ENCODE peak calls at places on chromosome 22, in six cellular contexts. One of them, this sample, is unnamed.

GRCh38 chr22:24994070-24994763 is 41.7 kb downstream of the KIAA1671 start:
- DNase-seq in heart left ventricle: no peak
- DNase-seq in sigmoid colon: no peak
- DNase-seq in lung: no peak
- DNase-seq in heart right ventricle: no peak
- DNase-seq in lower lobe of right lung: no peak
- DNase-seq in this sample: peak

GRCh38 chr22:38760477-38761201 is 4.8 kb upstream of the SUN2 start:
- DNase-seq in sigmoid colon: no peak
- DNase-seq in lower lobe of right lung: no peak
- DNase-seq in heart left ventricle: no peak
- DNase-seq in lung: no peak
- DNase-seq in heart right ventricle: no peak
- DNase-seq in this sample: peak

GRCh38 chr22:47231759-47232158 is 469.3 kb downstream of the TBC1D22A start:
- DNase-seq in lung: no peak
- DNase-seq in heart right ventricle: no peak
- DNase-seq in lower lobe of right lung: no peak
- DNase-seq in sigmoid colon: no peak
- DNase-seq in heart left ventricle: no peak
- DNase-seq in this sample: no peak

GRCh38 chr22:47328550-47329243 is 566.2 kb downstream of the TBC1D22A start:
- DNase-seq in heart left ventricle: no peak
- DNase-seq in heart right ventricle: peak
- DNase-seq in lung: no peak
- DNase-seq in sigmoid colon: no peak
- DNase-seq in lower lobe of right lung: no peak
- DNase-seq in this sample: peak

GRCh38 chr22:41757507-41757906 is 43.0 kb upstream of the CCDC134 start:
- DNase-seq in lower lobe of right lung: no peak
- DNase-seq in heart left ventricle: no peak
- DNase-seq in heart right ventricle: no peak
- DNase-seq in lung: no peak
- DNase-seq in sigmoid colon: no peak
- DNase-seq in this sample: no peak

GRCh38 chr22:50574383-50574755 is 3.9 kb downstream of the CPT1B start:
- DNase-seq in sigmoid colon: no peak
- DNase-seq in lung: no peak
- DNase-seq in heart left ventricle: no peak
- DNase-seq in heart right ventricle: no peak
- DNase-seq in lower lobe of right lung: peak
- DNase-seq in this sample: no peak

GRCh38 chr22:39242809-39243442 is 1.9 kb downstream of the PDGFB start:
- DNase-seq in lung: no peak
- DNase-seq in lower lobe of right lung: no peak
- DNase-seq in heart right ventricle: no peak
- DNase-seq in sigmoid colon: no peak
- DNase-seq in heart left ventricle: peak
- DNase-seq in this sample: peak

GRCh38 chr22:44729391-44730012 is 22.9 kb upstream of the ARHGAP8 start:
- DNase-seq in sigmoid colon: peak
- DNase-seq in heart right ventricle: peak
- DNase-seq in heart left ventricle: peak
- DNase-seq in lung: peak
- DNase-seq in lower lobe of right lung: no peak
- DNase-seq in this sample: peak

GRCh38 chr22:46969491-46969890 is 207.0 kb downstream of the TBC1D22A start:
- DNase-seq in sigmoid colon: peak
- DNase-seq in heart right ventricle: no peak
- DNase-seq in lower lobe of right lung: no peak
- DNase-seq in lung: no peak
- DNase-seq in heart left ventricle: no peak
- DNase-seq in this sample: no peak

GRCh38 chr22:26889794-26890193 is 232.4 kb downstream of the MIAT start:
- DNase-seq in lung: no peak
- DNase-seq in heart right ventricle: no peak
- DNase-seq in lower lobe of right lung: no peak
- DNase-seq in sigmoid colon: no peak
- DNase-seq in heart left ventricle: no peak
- DNase-seq in this sample: no peak

GRCh38 chr22:27416553-27417427 is 384.8 kb downstream of the MN1 start:
- DNase-seq in lower lobe of right lung: no peak
- DNase-seq in sigmoid colon: no peak
- DNase-seq in heart left ventricle: no peak
- DNase-seq in lung: no peak
- DNase-seq in heart right ventricle: no peak
- DNase-seq in this sample: peak

GRCh38 chr22:39800790-39801540 is 92.6 kb downstream of the ENTHD1 start:
- DNase-seq in heart right ventricle: no peak
- DNase-seq in heart left ventricle: no peak
- DNase-seq in sigmoid colon: no peak
- DNase-seq in lung: no peak
- DNase-seq in lower lobe of right lung: no peak
- DNase-seq in this sample: no peak

GRCh38 chr22:20422965-20423635 is 14.5 kb downstream of the SCARF2 start:
- DNase-seq in heart left ventricle: peak
- DNase-seq in lower lobe of right lung: peak
- DNase-seq in heart right ventricle: peak
- DNase-seq in lung: no peak
- DNase-seq in sigmoid colon: peak
- DNase-seq in this sample: no peak

GRCh38 chr22:49207008-49207775 is 620.5 kb downstream of the BRD1 start:
- DNase-seq in lung: no peak
- DNase-seq in heart left ventricle: no peak
- DNase-seq in sigmoid colon: peak
- DNase-seq in heart right ventricle: no peak
- DNase-seq in lower lobe of right lung: no peak
- DNase-seq in this sample: no peak

DNA sequence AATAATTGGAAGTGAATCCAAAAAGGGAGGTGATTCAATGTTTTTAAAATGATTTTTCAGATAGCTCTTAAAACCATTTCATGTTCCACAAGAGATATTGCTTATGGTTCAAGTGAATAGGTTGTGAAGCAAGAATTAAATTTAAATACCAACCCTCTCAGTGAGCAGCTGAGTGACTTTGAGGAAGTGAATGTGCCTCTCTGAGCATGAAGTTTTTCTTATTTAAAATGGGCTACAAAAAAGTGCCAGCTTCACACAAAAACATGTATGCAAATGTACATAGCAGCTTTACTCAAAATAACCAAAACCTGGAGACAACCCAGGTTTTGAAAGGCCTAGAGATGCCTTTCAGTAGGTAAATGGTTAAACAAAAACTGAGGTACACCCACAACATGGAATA is 35.5 kb upstream of the GAB4 start:
- DNase-seq in heart left ventricle: no peak
- DNase-seq in lung: no peak
- DNase-seq in heart right ventricle: no peak
- DNase-seq in lower lobe of right lung: no peak
- DNase-seq in sigmoid colon: no peak
- DNase-seq in this sample: no peak
- H3K4me3 ChIP-seq in heart left ventricle: no peak
- H3K4me3 ChIP-seq in lung: no peak
- H3K4me3 ChIP-seq in heart right ventricle: no peak
- H3K4me3 ChIP-seq in lower lobe of right lung: no peak
- H3K4me3 ChIP-seq in sigmoid colon: no peak
- H3K4me3 ChIP-seq in this sample: no peak

DNA sequence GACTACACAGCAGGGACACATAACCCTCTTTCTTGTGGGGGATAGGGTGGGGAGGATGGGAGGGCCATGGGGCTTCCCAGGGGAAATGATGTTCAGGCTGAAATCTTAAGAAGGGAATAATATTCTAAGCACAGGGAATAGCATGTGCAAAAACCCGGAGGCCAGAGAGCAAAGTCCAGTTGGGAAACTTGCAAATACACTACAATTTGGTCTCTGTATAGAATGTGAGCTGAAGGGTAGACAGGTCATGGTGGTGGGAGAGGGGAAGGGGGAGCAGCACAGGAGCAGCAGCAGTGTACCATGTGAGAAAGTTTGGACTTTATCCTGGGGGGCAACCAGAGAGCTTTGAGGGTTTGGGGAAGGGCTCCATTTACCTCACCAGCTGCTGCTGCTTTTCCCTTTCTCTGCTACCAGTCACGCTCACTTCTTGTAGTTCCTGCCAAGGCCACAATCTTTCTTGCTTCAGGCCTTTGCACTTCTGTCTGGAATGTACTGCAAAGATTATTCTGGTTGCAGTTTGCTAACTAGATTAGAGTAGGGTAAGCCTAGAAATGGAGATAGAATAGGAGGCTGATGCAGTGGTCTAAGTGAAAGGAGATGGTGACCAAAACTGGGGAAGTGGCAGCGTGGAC is 43.0 kb downstream of the KREMEN1 start:
- DNase-seq in heart right ventricle: no peak
- DNase-seq in heart left ventricle: no peak
- DNase-seq in lung: no peak
- DNase-seq in lower lobe of right lung: no peak
- DNase-seq in sigmoid colon: no peak
- DNase-seq in this sample: no peak
- TF ChIP-seq CTCF in heart right ventricle: no peak
- TF ChIP-seq CTCF in heart left ventricle: no peak
- TF ChIP-seq CTCF in lung: no peak
- TF ChIP-seq CTCF in lower lobe of right lung: no peak
- TF ChIP-seq CTCF in sigmoid colon: no peak
- TF ChIP-seq CTCF in this sample: no peak

GRCh38 chr22:37420656-37421467 is 6.4 kb downstream of the ELFN2 start:
- DNase-seq in sigmoid colon: no peak
- DNase-seq in lower lobe of right lung: no peak
- DNase-seq in heart left ventricle: peak
- DNase-seq in heart right ventricle: no peak
- DNase-seq in lung: no peak
- DNase-seq in this sample: peak
- H3K4me3 ChIP-seq in sigmoid colon: no peak
- H3K4me3 ChIP-seq in lower lobe of right lung: peak
- H3K4me3 ChIP-seq in heart left ventricle: peak
- H3K4me3 ChIP-seq in heart right ventricle: no peak
- H3K4me3 ChIP-seq in lung: no peak
- H3K4me3 ChIP-seq in this sample: peak

DNA sequence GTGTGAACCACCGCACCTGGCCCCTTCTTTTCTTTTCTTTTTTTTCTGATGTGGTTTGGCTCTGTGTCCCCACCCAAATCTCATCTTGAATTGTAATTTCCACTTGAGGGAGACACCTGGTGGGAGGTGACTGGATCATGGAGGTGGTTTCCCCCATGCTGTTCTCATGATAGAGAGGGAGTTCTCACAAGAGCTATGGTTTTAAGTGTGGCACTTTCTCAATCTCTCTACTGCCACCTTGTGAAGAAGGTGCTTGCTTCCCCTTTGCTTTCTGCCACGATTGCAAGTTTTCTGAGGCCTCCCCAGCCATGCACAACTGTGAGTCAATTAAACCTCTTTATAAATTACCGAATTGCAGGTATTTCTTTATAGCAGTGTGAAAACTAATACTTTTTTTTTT is 4.9 kb upstream of the TCN2 start:
- DNase-seq in heart right ventricle: no peak
- DNase-seq in sigmoid colon: no peak
- DNase-seq in heart left ventricle: no peak
- DNase-seq in lung: no peak
- DNase-seq in lower lobe of right lung: no peak
- DNase-seq in this sample: peak
- TF ChIP-seq CTCF in heart right ventricle: no peak
- TF ChIP-seq CTCF in sigmoid colon: no peak
- TF ChIP-seq CTCF in heart left ventricle: no peak
- TF ChIP-seq CTCF in lung: no peak
- TF ChIP-seq CTCF in lower lobe of right lung: no peak
- TF ChIP-seq CTCF in this sample: peak